ENCODE peak calls at places on chromosomes 5 and 9, in seven cellular contexts. C, Y, J, S, G, F and K are unnamed samples.
A peak's percentile ranks its signal among the peaks of the same experiment; 100 is the strongest.

GRCh38 chr5:23157169-23157568 is 304.0 kb upstream of the CDH12 start:
- DNase-seq in C (no peak), Y (no peak), J (no peak), S (no peak), G (no peak), F (no peak), K (no peak)

GRCh38 chr9:103661663-103662062 is 432.4 kb upstream of the SMC2 start:
- DNase-seq in C (no peak), Y (no peak), J (no peak), S (no peak), G (no peak), F (no peak), K (no peak)

GRCh38 chr9:121830441-121831140 is 179.2 kb downstream of the DAB2IP start:
- DNase-seq in C (no peak), Y (no peak), J (no peak), S (no peak), G (no peak), F (no peak), K (no peak)

GRCh38 chr5:115069087-115069968 is 100.4 kb downstream of the TRIM36 start:
- DNase-seq in C (peak; percentile 8), Y (no peak), J (peak; percentile 60), S (peak; percentile 44), G (peak; percentile 66), F (peak; percentile 17), K (peak; percentile 59)

GRCh38 chr5:179121667-179122111 is 61.5 kb downstream of the ZNF354C start:
- DNase-seq in C (no peak), Y (no peak), J (no peak), S (no peak), G (no peak), F (no peak), K (no peak)

GRCh38 chr5:72328172-72328571 is 8.0 kb downstream of the PTCD2 start:
- DNase-seq in C (peak; percentile 63), Y (no peak), J (peak; percentile 53), S (no peak), G (no peak), F (no peak), K (peak; percentile 82)

GRCh38 chr9:13860926-13861325 is 453.0 kb downstream of the NFIB start:
- DNase-seq in C (no peak), Y (no peak), J (no peak), S (no peak), G (no peak), F (no peak), K (no peak)

GRCh38 chr5:78953092-78953800 is 31.9 kb downstream of the ARSB start:
- DNase-seq in C (no peak), Y (no peak), J (no peak), S (no peak), G (no peak), F (peak; percentile 31), K (no peak)

GRCh38 chr9:101457003-101457402 is 21.4 kb upstream of the ALDOB start:
- DNase-seq in C (no peak), Y (no peak), J (no peak), S (no peak), G (no peak), F (no peak), K (no peak)

GRCh38 chr5:56415356-56415765 is 182.2 kb upstream of the ANKRD55 start:
- DNase-seq in C (peak; percentile 48), Y (no peak), J (peak; percentile 54), S (peak; percentile 81), G (peak; percentile 73), F (no peak), K (no peak)

GRCh38 chr5:111694183-111694582 is 62.8 kb downstream of the NREP start:
- DNase-seq in C (no peak), Y (no peak), J (peak; percentile 22), S (no peak), G (no peak), F (no peak), K (no peak)

GRCh38 chr5:175206651-175207050 is 237.3 kb downstream of the DRD1 start:
- DNase-seq in C (no peak), Y (no peak), J (no peak), S (no peak), G (no peak), F (no peak), K (no peak)

GRCh38 chr9:26722755-26723154 is 169.8 kb downstream of the CAAP1 start:
- DNase-seq in C (no peak), Y (no peak), J (no peak), S (no peak), G (no peak), F (no peak), K (no peak)

GRCh38 chr9:26725573-26725972 is 167.0 kb downstream of the CAAP1 start:
- DNase-seq in C (no peak), Y (no peak), J (no peak), S (no peak), G (no peak), F (no peak), K (no peak)

GRCh38 chr9:26727471-26727870 is 165.1 kb downstream of the CAAP1 start:
- DNase-seq in C (no peak), Y (no peak), J (no peak), S (peak; percentile 41), G (no peak), F (no peak), K (no peak)

DNA sequence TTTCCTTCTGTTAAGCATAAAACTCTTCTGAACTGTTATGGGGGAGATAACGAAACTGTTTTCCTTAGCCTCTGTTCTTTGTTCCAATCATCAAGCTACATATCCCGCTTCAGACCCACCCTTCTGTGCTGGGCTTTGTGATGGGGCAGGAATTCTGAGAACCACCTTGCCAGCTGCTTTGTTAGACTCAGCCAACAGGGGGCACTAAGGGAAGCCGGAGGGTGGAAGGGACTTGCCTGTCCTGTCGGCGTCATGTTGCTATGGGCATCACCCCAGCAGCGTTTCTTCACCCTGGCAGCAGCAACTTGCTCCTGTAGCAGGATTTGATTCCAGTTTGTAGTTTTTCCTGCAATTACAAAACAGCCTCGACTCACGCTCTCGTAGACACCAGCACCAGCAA is 169.1 kb downstream of the CAAP1 start:
- DNase-seq in C (peak; percentile 6), Y (no peak), J (peak; percentile 70), S (no peak), G (peak; percentile 49), F (no peak), K (no peak)
- TF ChIP-seq CTCF in C (no peak), Y (no peak), J (peak; percentile 51), S (peak; percentile 18), G (peak; percentile 48), F (peak; percentile 54), K (peak; percentile 40)

GRCh38 chr5:135753990-135754389 is 80.5 kb upstream of the SLC25A48 start:
- DNase-seq in C (no peak), Y (no peak), J (no peak), S (no peak), G (no peak), F (no peak), K (no peak)
- TF ChIP-seq CTCF in C (no peak), Y (no peak), J (no peak), S (no peak), G (no peak), F (no peak), K (no peak)

DNA sequence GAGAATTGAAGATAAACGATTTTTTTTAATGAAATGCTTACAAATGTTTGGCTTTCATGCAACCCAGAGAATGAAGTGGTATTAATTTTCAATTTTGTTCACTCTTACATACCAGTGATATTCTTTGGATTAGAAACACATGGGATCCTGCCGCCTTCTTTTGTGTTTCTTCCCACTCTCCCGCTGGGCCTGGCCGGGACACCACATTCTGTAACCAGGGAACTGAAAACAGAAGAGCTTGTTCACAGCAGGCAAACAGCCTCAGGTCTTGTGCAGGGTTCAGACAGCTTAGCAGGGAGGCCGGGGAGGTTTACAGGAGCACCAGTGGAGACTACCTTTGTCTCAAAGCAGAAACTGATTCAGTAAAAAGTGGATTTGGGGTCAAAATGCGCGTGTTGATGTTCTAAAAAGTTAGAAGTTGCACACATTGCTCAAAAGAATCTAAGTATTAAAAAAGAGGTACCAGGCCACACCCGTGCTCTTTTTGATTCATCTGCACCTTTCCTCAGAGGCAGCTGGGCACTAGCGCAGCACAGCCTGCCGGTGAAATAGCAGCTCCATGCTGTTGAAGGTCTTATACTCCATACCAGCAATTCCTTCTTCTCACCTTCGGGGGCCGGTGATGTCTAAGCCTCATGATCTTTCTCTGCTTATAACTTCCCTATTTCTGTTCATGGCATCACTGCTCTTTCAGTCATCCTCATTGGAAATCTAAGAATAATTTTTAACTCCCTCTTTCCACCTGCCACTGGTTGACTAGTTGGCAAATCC is 67.1 kb downstream of the GRAMD2B start:
- DNase-seq in C (no peak), Y (no peak), J (no peak), S (no peak), G (no peak), F (peak; percentile 39), K (no peak)
- TF ChIP-seq CTCF in C (no peak), Y (no peak), J (no peak), S (no peak), G (peak; percentile 14), F (peak; percentile 30), K (no peak)

GRCh38 chr9:93112116-93112863 is 16.3 kb downstream of the CARD19 start:
- DNase-seq in C (peak; percentile 17), Y (no peak), J (no peak), S (no peak), G (no peak), F (no peak), K (no peak)
- TF ChIP-seq CTCF in C (no peak), Y (no peak), J (no peak), S (no peak), G (no peak), F (no peak), K (no peak)

GRCh38 chr5:1511651-1512540 is 11.9 kb downstream of the LPCAT1 start:
- DNase-seq in C (peak; percentile 5), Y (no peak), J (peak; percentile 56), S (no peak), G (no peak), F (no peak), K (no peak)
- TF ChIP-seq CTCF in C (no peak), Y (no peak), J (peak; percentile 24), S (peak; percentile 14), G (no peak), F (no peak), K (peak; percentile 19)

GRCh38 chr9:129722913-129723312 is 29.9 kb downstream of the PTGES start:
- DNase-seq in C (no peak), Y (no peak), J (no peak), S (no peak), G (no peak), F (no peak), K (no peak)

GRCh38 chr9:129728744-129729143 is 24.1 kb downstream of the PTGES start:
- DNase-seq in C (no peak), Y (no peak), J (no peak), S (no peak), G (no peak), F (no peak), K (no peak)

GRCh38 chr9:129725841-129726251 is 27.0 kb downstream of the PTGES start:
- DNase-seq in C (no peak), Y (no peak), J (no peak), S (no peak), G (peak; percentile 46), F (peak; percentile 73), K (no peak)

GRCh38 chr9:129724456-129725190 is 28.2 kb downstream of the PTGES start:
- DNase-seq in C (no peak), Y (no peak), J (no peak), S (no peak), G (no peak), F (no peak), K (no peak)

GRCh38 chr9:129726322-129727160 is 26.3 kb downstream of the PTGES start:
- DNase-seq in C (peak; percentile 75), Y (peak; percentile 54), J (peak; percentile 87), S (peak; percentile 39), G (peak; percentile 85), F (peak; percentile 64), K (peak; percentile 74)
- TF ChIP-seq CTCF in C (peak; percentile 95), Y (peak; percentile 76), J (peak; percentile 93), S (peak; percentile 90), G (peak; percentile 96), F (peak; percentile 98), K (peak; percentile 72)

GRCh38 chr9:88049677-88050307 is 75.5 kb upstream of the CDK20 start:
- DNase-seq in C (no peak), Y (no peak), J (no peak), S (no peak), G (no peak), F (no peak), K (no peak)
- TF ChIP-seq CTCF in C (no peak), Y (no peak), J (no peak), S (no peak), G (no peak), F (no peak), K (no peak)